ENCODE peak calls at places on chromosome 13, in eight cellular contexts. N, P, D, J, Y, O, S and B are unnamed samples.

GRCh38 chr13:26710166-26710565 is 50.4 kb downstream of the GPR12 start:
- DNase-seq in N (no peak), P (no peak), D (no peak), J (no peak), Y (no peak), O (no peak), S (no peak), B (no peak)

GRCh38 chr13:46149272-46150133 is 32.5 kb downstream of the LCP1 start:
- DNase-seq in N (no peak), P (peak), D (no peak), J (no peak), Y (no peak), O (peak), S (no peak), B (no peak)

GRCh38 chr13:29594710-29595379 is 643 bp downstream of the SLC7A1 start:
- DNase-seq in N (no peak), P (peak), D (peak), J (peak), Y (peak), O (peak), S (peak), B (peak)

GRCh38 chr13:61415749-61416148 is at the start of gene PCDH20:
- DNase-seq in N (no peak), P (no peak), D (no peak), J (no peak), Y (no peak), O (no peak), S (peak), B (no peak)

GRCh38 chr13:46124531-46124966 is 19.7 kb upstream of the CPB2 start:
- DNase-seq in N (no peak), P (no peak), D (no peak), J (no peak), Y (no peak), O (no peak), S (no peak), B (no peak)

GRCh38 chr13:97359181-97360057 is 74.5 kb upstream of the RAP2A start:
- DNase-seq in N (no peak), P (peak), D (peak), J (peak), Y (peak), O (peak), S (peak), B (peak)

GRCh38 chr13:102948006-102948405 is 102.2 kb downstream of the ERCC5 start:
- DNase-seq in N (no peak), P (peak), D (no peak), J (peak), Y (no peak), O (peak), S (no peak), B (no peak)

GRCh38 chr13:100870898-100871297 is 196.3 kb upstream of the TMTC4 start:
- DNase-seq in N (no peak), P (no peak), D (no peak), J (no peak), Y (no peak), O (no peak), S (no peak), B (no peak)

GRCh38 chr13:27405521-27406134 is 18.8 kb upstream of the GTF3A start:
- DNase-seq in N (no peak), P (peak), D (no peak), J (no peak), Y (no peak), O (no peak), S (no peak), B (no peak)

GRCh38 chr13:77377016-77377415 is 50.1 kb upstream of the MYCBP2 start:
- DNase-seq in N (no peak), P (peak), D (no peak), J (no peak), Y (no peak), O (no peak), S (peak), B (no peak)

GRCh38 chr13:99208845-99209527 is 8.3 kb downstream of the UBAC2 start:
- DNase-seq in N (no peak), P (no peak), D (no peak), J (no peak), Y (no peak), O (no peak), S (no peak), B (no peak)

GRCh38 chr13:113540523-113540922 is 44.0 kb upstream of the TFDP1 start:
- DNase-seq in N (no peak), P (no peak), D (no peak), J (no peak), Y (peak), O (no peak), S (no peak), B (no peak)

GRCh38 chr13:30234763-30235162 is 72.6 kb downstream of the KATNAL1 start:
- DNase-seq in N (no peak), P (no peak), D (no peak), J (no peak), Y (no peak), O (peak), S (no peak), B (no peak)

GRCh38 chr13:111904701-111905608 is 162.0 kb upstream of the SOX1 start:
- DNase-seq in N (no peak), P (no peak), D (no peak), J (no peak), Y (peak), O (no peak), S (no peak), B (peak)

GRCh38 chr13:74134777-74135305 is 637 bp upstream of the KLF12 start:
- DNase-seq in N (no peak), P (peak), D (peak), J (no peak), Y (peak), O (no peak), S (peak), B (no peak)

GRCh38 chr13:76300688-76301087 is 585.5 kb downstream of the KCTD12 start:
- DNase-seq in N (no peak), P (no peak), D (no peak), J (no peak), Y (no peak), O (no peak), S (no peak), B (no peak)

GRCh38 chr13:30157616-30157993 is 149.7 kb downstream of the KATNAL1 start:
- DNase-seq in N (no peak), P (no peak), D (no peak), J (no peak), Y (no peak), O (no peak), S (no peak), B (no peak)

GRCh38 chr13:50893211-50893852 is 16.3 kb upstream of the RNASEH2B start:
- DNase-seq in N (no peak), P (no peak), D (no peak), J (no peak), Y (no peak), O (no peak), S (no peak), B (no peak)

GRCh38 chr13:23567792-23568480 is 2.3 kb upstream of the TNFRSF19 start:
- DNase-seq in N (no peak), P (peak), D (peak), J (no peak), Y (no peak), O (no peak), S (peak), B (peak)

GRCh38 chr13:99353836-99354235 is 46.6 kb upstream of the GPR183 start:
- DNase-seq in N (no peak), P (no peak), D (no peak), J (no peak), Y (peak), O (peak), S (no peak), B (no peak)

GRCh38 chr13:112708560-112709240 is 18.9 kb downstream of the ATP11A start:
- DNase-seq in N (no peak), P (no peak), D (no peak), J (no peak), Y (no peak), O (no peak), S (no peak), B (no peak)

GRCh38 chr13:111632906-111633305 is 312.5 kb downstream of the TEX29 start:
- DNase-seq in N (no peak), P (no peak), D (peak), J (no peak), Y (peak), O (no peak), S (no peak), B (no peak)

GRCh38 chr13:39185326-39185725 is 147.1 kb downstream of the NHLRC3 start:
- DNase-seq in N (no peak), P (no peak), D (no peak), J (no peak), Y (no peak), O (no peak), S (no peak), B (no peak)

GRCh38 chr13:72585254-72585653 is 142.2 kb downstream of the MZT1 start:
- DNase-seq in N (no peak), P (no peak), D (no peak), J (no peak), Y (no peak), O (no peak), S (no peak), B (no peak)

GRCh38 chr13:46185634-46186033 is 3.7 kb upstream of the LCP1 start:
- DNase-seq in N (no peak), P (no peak), D (no peak), J (no peak), Y (no peak), O (no peak), S (no peak), B (no peak)

GRCh38 chr13:113138792-113139551 is 16.4 kb downstream of the F10 start:
- DNase-seq in N (no peak), P (no peak), D (no peak), J (no peak), Y (peak), O (no peak), S (no peak), B (peak)

GRCh38 chr13:101127741-101128353 is 288.5 kb downstream of the NALCN start:
- DNase-seq in N (no peak), P (peak), D (peak), J (no peak), Y (no peak), O (peak), S (peak), B (no peak)

GRCh38 chr13:41401371-41401770 is 56.0 kb upstream of the RGCC start:
- DNase-seq in N (no peak), P (peak), D (no peak), J (no peak), Y (no peak), O (no peak), S (no peak), B (no peak)

GRCh38 chr13:112486386-112487126 is 101.4 kb downstream of the TUBGCP3 start:
- DNase-seq in N (no peak), P (no peak), D (no peak), J (no peak), Y (no peak), O (no peak), S (peak), B (no peak)

GRCh38 chr13:103040006-103040405 is 26.2 kb downstream of the SLC10A2 start:
- DNase-seq in N (no peak), P (no peak), D (no peak), J (no peak), Y (no peak), O (no peak), S (no peak), B (no peak)

GRCh38 chr13:86945596-86945995 is 725.6 kb upstream of the SLITRK5 start:
- DNase-seq in N (no peak), P (no peak), D (no peak), J (no peak), Y (no peak), O (no peak), S (no peak), B (no peak)

GRCh38 chr13:21733475-21734311 is 62.8 kb downstream of the FGF9 start:
- DNase-seq in N (no peak), P (no peak), D (no peak), J (no peak), Y (peak), O (no peak), S (no peak), B (no peak)

GRCh38 chr13:79477968-79478367 is 3.0 kb upstream of the NDFIP2 start:
- DNase-seq in N (no peak), P (no peak), D (no peak), J (peak), Y (peak), O (no peak), S (peak), B (peak)

GRCh38 chr13:85659493-85659892 is 139.7 kb downstream of the SLITRK6 start:
- DNase-seq in N (no peak), P (peak), D (no peak), J (no peak), Y (no peak), O (peak), S (no peak), B (no peak)

GRCh38 chr13:27044837-27045570 is 126.6 kb downstream of the USP12 start:
- DNase-seq in N (no peak), P (no peak), D (no peak), J (no peak), Y (peak), O (no peak), S (no peak), B (no peak)